ENCODE peak calls at places on chromosome 10, in seven cellular contexts. One of them, this sample, is unnamed.

GRCh38 chr10:79068562-79069324 is at the start of gene ZMIZ1:
- DNase-seq in GM12892: peak
- DNase-seq in H54: peak
- DNase-seq in anterior cingulate cortex: peak
- DNase-seq in K562: peak
- DNase-seq in NCI-H1436: peak
- DNase-seq in T-helper 2 cell: peak
- DNase-seq in this sample: peak

GRCh38 chr10:93062499-93063216 is 2.1 kb downstream of the CYP26C1 start:
- DNase-seq in anterior cingulate cortex: no peak
- DNase-seq in NCI-H1436: no peak
- DNase-seq in T-helper 2 cell: no peak
- DNase-seq in H54: no peak
- DNase-seq in GM12892: no peak
- DNase-seq in K562: no peak
- DNase-seq in this sample: peak

GRCh38 chr10:36555036-36555435 is 570.4 kb upstream of the ANKRD30A start:
- DNase-seq in K562: no peak
- DNase-seq in H54: no peak
- DNase-seq in T-helper 2 cell: no peak
- DNase-seq in GM12892: no peak
- DNase-seq in NCI-H1436: no peak
- DNase-seq in anterior cingulate cortex: no peak
- DNase-seq in this sample: no peak

GRCh38 chr10:96683065-96683464 is 37.2 kb downstream of the PIK3AP1 start:
- DNase-seq in K562: no peak
- DNase-seq in GM12892: no peak
- DNase-seq in NCI-H1436: no peak
- DNase-seq in T-helper 2 cell: no peak
- DNase-seq in anterior cingulate cortex: no peak
- DNase-seq in H54: no peak
- DNase-seq in this sample: no peak

GRCh38 chr10:87865201-87866025 is 2.0 kb downstream of the PTEN start:
- DNase-seq in NCI-H1436: no peak
- DNase-seq in H54: no peak
- DNase-seq in T-helper 2 cell: no peak
- DNase-seq in GM12892: no peak
- DNase-seq in anterior cingulate cortex: no peak
- DNase-seq in K562: no peak
- DNase-seq in this sample: no peak

GRCh38 chr10:78651287-78651686 is 417.5 kb upstream of the ZMIZ1 start:
- DNase-seq in anterior cingulate cortex: no peak
- DNase-seq in H54: no peak
- DNase-seq in K562: no peak
- DNase-seq in T-helper 2 cell: no peak
- DNase-seq in GM12892: no peak
- DNase-seq in NCI-H1436: no peak
- DNase-seq in this sample: no peak

GRCh38 chr10:71805776-71806705 is 32.7 kb upstream of the VSIR start:
- DNase-seq in anterior cingulate cortex: no peak
- DNase-seq in T-helper 2 cell: no peak
- DNase-seq in K562: peak
- DNase-seq in NCI-H1436: no peak
- DNase-seq in GM12892: no peak
- DNase-seq in H54: no peak
- DNase-seq in this sample: no peak

GRCh38 chr10:100962346-100963080 is 6.8 kb upstream of the SEMA4G start:
- DNase-seq in H54: no peak
- DNase-seq in GM12892: no peak
- DNase-seq in NCI-H1436: no peak
- DNase-seq in anterior cingulate cortex: no peak
- DNase-seq in T-helper 2 cell: no peak
- DNase-seq in K562: no peak
- DNase-seq in this sample: no peak

GRCh38 chr10:103888113-103888841 is 29.7 kb downstream of the STN1 start:
- DNase-seq in anterior cingulate cortex: no peak
- DNase-seq in GM12892: peak
- DNase-seq in T-helper 2 cell: no peak
- DNase-seq in NCI-H1436: peak
- DNase-seq in H54: peak
- DNase-seq in K562: peak
- DNase-seq in this sample: no peak

This sample was measured in T follicular helper cell.